ENCODE peak calls at places on chromosomes 6 and 20, in nine cellular contexts. A, H, W, X, N, D, O, V and P are unnamed samples.

GRCh38 chr6:4936681-4937041 is 67.2 kb downstream of the RPP40 start:
- DNase-seq in A (peak; percentile 71), H (peak; percentile 63), W (peak; percentile 63), X (no peak), N (peak; percentile 15), D (no peak), O (peak; percentile 13), V (no peak), P (no peak)

GRCh38 chr20:14757728-14758127 is 420.3 kb upstream of the FLRT3 start:
- DNase-seq in A (no peak), H (no peak), W (no peak), X (no peak), N (no peak), D (no peak), O (no peak), V (no peak), P (no peak)

GRCh38 chr20:7665311-7665863 is 274.9 kb downstream of the HAO1 start:
- DNase-seq in A (no peak), H (no peak), W (peak; percentile 60), X (no peak), N (no peak), D (no peak), O (no peak), V (no peak), P (no peak)

GRCh38 chr6:165684333-165684732 is 21.3 kb upstream of the PDE10A start:
- DNase-seq in A (no peak), H (no peak), W (no peak), X (no peak), N (no peak), D (no peak), O (no peak), V (no peak), P (no peak)

GRCh38 chr20:43727980-43728590 is 1.3 kb upstream of the GTSF1L start:
- DNase-seq in A (no peak), H (no peak), W (no peak), X (peak; percentile 47), N (no peak), D (no peak), O (no peak), V (no peak), P (no peak)

GRCh38 chr20:21548390-21549035 is 34.6 kb upstream of the NKX2-2 start:
- DNase-seq in A (no peak), H (peak; percentile 51), W (no peak), X (no peak), N (no peak), D (no peak), O (no peak), V (no peak), P (no peak)

GRCh38 chr20:23084282-23084844 is 1.8 kb downstream of the CD93 start:
- DNase-seq in A (no peak), H (no peak), W (no peak), X (no peak), N (no peak), D (no peak), O (no peak), V (no peak), P (no peak)

GRCh38 chr6:76708641-76709331 is 636.3 kb upstream of the IMPG1 start:
- DNase-seq in A (no peak), H (no peak), W (peak; percentile 11), X (no peak), N (no peak), D (no peak), O (no peak), V (no peak), P (no peak)

GRCh38 chr6:113997106-113997505 is 26.2 kb upstream of the HDAC2 start:
- DNase-seq in A (peak; percentile 85), H (no peak), W (peak; percentile 89), X (peak; percentile 65), N (no peak), D (no peak), O (no peak), V (no peak), P (no peak)

GRCh38 chr6:32178547-32179440 is 589 bp downstream of the RNF5 start:
- DNase-seq in A (no peak), H (no peak), W (no peak), X (no peak), N (no peak), D (peak; percentile 78), O (no peak), V (no peak), P (no peak)

GRCh38 chr20:6665161-6665560 is 102.3 kb upstream of the BMP2 start:
- DNase-seq in A (no peak), H (no peak), W (no peak), X (no peak), N (no peak), D (no peak), O (no peak), V (no peak), P (no peak)

GRCh38 chr20:21109144-21109543 is 3.0 kb upstream of the LINC00237 start:
- DNase-seq in A (peak; percentile 17), H (no peak), W (no peak), X (no peak), N (no peak), D (no peak), O (no peak), V (no peak), P (no peak)

GRCh38 chr6:51314965-51315364 is 496.3 kb downstream of the TFAP2B start:
- DNase-seq in A (no peak), H (no peak), W (no peak), X (no peak), N (no peak), D (no peak), O (no peak), V (no peak), P (no peak)

GRCh38 chr6:91029211-91029610 is 442.3 kb upstream of the MAP3K7 start:
- DNase-seq in A (no peak), H (no peak), W (no peak), X (no peak), N (no peak), D (no peak), O (no peak), V (no peak), P (no peak)

DNA sequence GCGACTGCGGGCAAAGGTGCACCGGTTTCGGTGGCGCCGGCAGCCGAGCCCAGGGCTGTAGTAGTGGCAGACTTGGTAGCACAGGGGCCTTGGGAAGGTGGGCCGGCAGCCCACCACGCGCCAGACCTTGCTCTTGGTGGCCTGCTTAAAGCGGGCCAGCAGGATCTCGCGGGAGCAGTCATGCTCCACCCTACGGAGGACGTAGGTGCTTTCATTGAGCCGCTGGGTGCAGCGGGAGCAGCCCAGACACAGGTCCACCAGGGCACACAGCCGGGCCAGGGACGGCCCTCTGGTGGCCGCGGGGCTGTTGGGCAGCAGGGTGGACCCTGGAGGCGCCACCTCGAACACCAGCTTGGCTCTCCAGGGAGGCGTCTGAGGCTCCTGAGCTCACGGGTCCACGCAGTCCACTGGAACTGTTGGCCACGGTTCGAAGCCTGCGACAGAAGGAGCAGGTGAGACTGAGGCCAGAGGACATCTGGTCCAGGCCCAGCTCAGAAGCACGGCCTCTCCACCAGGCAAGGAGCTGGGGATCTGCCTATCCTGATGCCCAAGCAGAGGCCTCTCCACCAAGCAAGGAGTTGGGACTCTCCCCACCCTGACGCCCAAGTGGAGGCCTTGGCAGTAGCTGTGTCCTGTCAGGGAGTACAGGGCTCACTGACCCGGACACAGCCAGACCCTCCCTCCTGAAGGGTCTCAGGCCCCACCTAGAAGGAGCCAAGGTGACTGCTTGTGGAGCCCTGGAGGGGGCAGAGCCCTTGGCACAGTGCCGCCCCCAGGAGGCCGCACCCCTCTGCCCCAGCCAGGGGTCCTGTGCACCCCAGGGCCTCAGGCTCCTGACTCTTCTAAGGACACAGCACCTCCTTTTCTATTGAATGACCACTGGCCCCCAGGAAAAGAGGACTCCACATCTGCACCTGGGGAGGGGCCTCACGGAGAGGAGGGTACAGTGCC is 976 bp downstream of the HELZ2 start:
- DNase-seq in A (peak; percentile 21), H (no peak), W (no peak), X (no peak), N (no peak), D (no peak), O (no peak), V (no peak), P (no peak)
- TF ChIP-seq CTCF in A (no peak), H (no peak), W (peak; percentile 18), X (peak; percentile 29), N (no peak), D (no peak), O (no peak), V (no peak), P (no peak)

DNA sequence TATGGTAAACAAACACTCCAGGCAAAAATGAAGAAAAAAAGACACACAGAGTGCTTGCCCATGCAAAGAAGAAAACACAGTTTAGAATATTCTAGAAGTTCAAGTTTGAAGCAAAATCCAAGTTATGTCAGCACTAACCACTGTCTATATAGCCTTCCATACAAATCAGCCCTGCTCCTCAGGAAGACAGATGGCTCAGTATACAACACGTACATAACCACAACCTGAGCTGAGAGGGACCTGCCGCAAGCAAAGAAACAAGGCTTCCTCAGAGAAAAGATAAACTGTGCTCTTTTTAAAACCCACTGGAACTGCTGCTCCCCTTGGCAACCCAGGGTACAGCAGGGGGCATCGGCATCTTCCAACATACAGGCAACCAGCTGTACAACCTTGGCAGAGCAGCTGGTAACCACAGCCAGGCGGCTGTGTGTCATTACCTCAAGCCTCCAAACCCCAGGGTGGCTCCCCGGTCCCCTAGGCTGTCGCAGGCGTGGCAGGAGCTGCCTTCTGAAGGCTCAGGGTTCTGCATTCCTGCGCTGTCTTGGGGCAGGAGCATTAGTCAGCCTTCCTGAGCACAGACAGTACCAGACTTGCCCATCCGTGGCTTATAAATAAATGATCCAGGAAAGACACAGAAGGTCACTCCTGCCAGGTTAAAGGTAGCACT is 249.5 kb downstream of the ADGRG6 start:
- DNase-seq in A (peak; percentile 7), H (no peak), W (peak; percentile 23), X (peak; percentile 63), N (no peak), D (no peak), O (no peak), V (no peak), P (no peak)
- TF ChIP-seq CTCF in A (no peak), H (no peak), W (peak; percentile 29), X (no peak), N (no peak), D (no peak), O (no peak), V (no peak), P (no peak)

GRCh38 chr6:108463789-108464188 is 96.9 kb upstream of the FOXO3 start:
- DNase-seq in A (no peak), H (no peak), W (no peak), X (no peak), N (no peak), D (no peak), O (no peak), V (no peak), P (no peak)
- TF ChIP-seq CTCF in A (no peak), H (no peak), W (no peak), X (no peak), N (no peak), D (no peak), O (no peak), V (no peak), P (no peak)

DNA sequence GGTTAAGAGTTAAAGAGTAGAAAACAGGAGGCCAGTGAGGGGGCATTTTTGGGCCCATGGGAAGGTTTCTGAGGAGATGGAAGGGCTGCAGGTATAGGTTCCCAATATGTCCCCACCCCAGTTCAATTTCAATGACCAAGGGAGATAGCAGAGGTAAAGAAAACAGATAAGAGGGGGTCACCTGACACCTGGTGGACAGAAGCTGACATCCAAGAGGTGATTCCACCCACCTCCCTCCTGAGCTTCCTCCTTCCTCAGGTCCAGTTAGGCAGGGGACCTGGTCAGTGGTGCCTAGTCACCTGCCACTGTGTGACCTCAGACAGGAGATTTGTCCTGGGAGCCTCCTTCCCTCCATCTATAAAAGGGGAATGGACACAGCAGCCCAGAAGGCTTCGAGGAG is 29.5 kb upstream of the MAS1L start:
- DNase-seq in A (no peak), H (no peak), W (no peak), X (no peak), N (no peak), D (no peak), O (no peak), V (no peak), P (no peak)
- TF ChIP-seq CTCF in A (no peak), H (no peak), W (no peak), X (no peak), N (no peak), D (no peak), O (no peak), V (no peak), P (no peak)